ENCODE peak calls at places on chromosome 3, in nine cellular contexts. A, B, V, H, Y, M, E, R and O are unnamed samples.

GRCh38 chr3:154886437-154886836 is 193.7 kb upstream of the MME start:
- DNase-seq in A (peak), B (no peak), V (peak), H (no peak), Y (no peak), M (peak), E (no peak), R (peak), O (peak)

GRCh38 chr3:66036586-66037061 is 2.1 kb downstream of the MAGI1 start:
- DNase-seq in A (no peak), B (no peak), V (peak), H (no peak), Y (no peak), M (no peak), E (no peak), R (no peak), O (no peak)

GRCh38 chr3:147838650-147839049 is 429.5 kb downstream of the ZIC1 start:
- DNase-seq in A (no peak), B (no peak), V (peak), H (no peak), Y (no peak), M (peak), E (no peak), R (no peak), O (no peak)

GRCh38 chr3:188546835-188547670 is 393.1 kb downstream of the LPP start:
- DNase-seq in A (peak), B (no peak), V (peak), H (no peak), Y (no peak), M (peak), E (no peak), R (no peak), O (no peak)

GRCh38 chr3:138140940-138141339 is 8.8 kb upstream of the A4GNT start:
- DNase-seq in A (no peak), B (no peak), V (no peak), H (no peak), Y (no peak), M (no peak), E (no peak), R (no peak), O (no peak)

GRCh38 chr3:99958177-99958912 is 140.7 kb downstream of the CMSS1 start:
- DNase-seq in A (no peak), B (no peak), V (no peak), H (no peak), Y (no peak), M (no peak), E (no peak), R (no peak), O (no peak)

GRCh38 chr3:16316396-16316795 is 51.4 kb downstream of the OXNAD1 start:
- DNase-seq in A (no peak), B (no peak), V (no peak), H (no peak), Y (no peak), M (no peak), E (no peak), R (no peak), O (no peak)

GRCh38 chr3:78900426-78900825 is 867.4 kb downstream of the ROBO1 start:
- DNase-seq in A (no peak), B (no peak), V (peak), H (no peak), Y (no peak), M (peak), E (no peak), R (no peak), O (no peak)

GRCh38 chr3:185081516-185081915 is 71.3 kb downstream of the C3orf70 start:
- DNase-seq in A (no peak), B (no peak), V (no peak), H (no peak), Y (no peak), M (no peak), E (no peak), R (no peak), O (no peak)

GRCh38 chr3:113714702-113715101 is 18.3 kb upstream of the USF3 start:
- DNase-seq in A (no peak), B (no peak), V (no peak), H (no peak), Y (no peak), M (no peak), E (no peak), R (no peak), O (no peak)

GRCh38 chr3:143840636-143841035 is 7.6 kb downstream of the SLC9A9 start:
- DNase-seq in A (no peak), B (no peak), V (no peak), H (no peak), Y (no peak), M (no peak), E (no peak), R (no peak), O (no peak)

GRCh38 chr3:44883999-44884431 is 9.6 kb downstream of the TGM4 start:
- DNase-seq in A (peak), B (no peak), V (peak), H (no peak), Y (no peak), M (peak), E (no peak), R (peak), O (peak)

GRCh38 chr3:62951037-62951613 is 75.9 kb upstream of the CADPS start:
- DNase-seq in A (no peak), B (no peak), V (no peak), H (no peak), Y (no peak), M (no peak), E (no peak), R (no peak), O (no peak)

GRCh38 chr3:168049366-168049974 is 46.3 kb downstream of the GOLIM4 start:
- DNase-seq in A (peak), B (no peak), V (peak), H (no peak), Y (no peak), M (no peak), E (no peak), R (peak), O (peak)

GRCh38 chr3:68878322-68878721 is 54.0 kb downstream of the TAFA4 start:
- DNase-seq in A (peak), B (no peak), V (peak), H (no peak), Y (no peak), M (peak), E (no peak), R (peak), O (peak)

GRCh38 chr3:5227812-5228211 is 40.3 kb downstream of the EDEM1 start:
- DNase-seq in A (no peak), B (no peak), V (no peak), H (no peak), Y (no peak), M (no peak), E (no peak), R (no peak), O (no peak)

GRCh38 chr3:181808053-181808452 is 96.3 kb downstream of the SOX2 start:
- DNase-seq in A (no peak), B (no peak), V (no peak), H (no peak), Y (no peak), M (no peak), E (no peak), R (no peak), O (no peak)

GRCh38 chr3:51384145-51384729 is 854 bp upstream of the MANF start:
- DNase-seq in A (no peak), B (no peak), V (peak), H (no peak), Y (peak), M (peak), E (no peak), R (no peak), O (no peak)

GRCh38 chr3:126005951-126006350 is 37.0 kb downstream of the ROPN1B start:
- DNase-seq in A (peak), B (no peak), V (peak), H (no peak), Y (no peak), M (peak), E (no peak), R (no peak), O (no peak)

GRCh38 chr3:24128195-24129005 is 183.3 kb downstream of the NR1D2 start:
- DNase-seq in A (peak), B (no peak), V (peak), H (no peak), Y (no peak), M (peak), E (no peak), R (peak), O (peak)

GRCh38 chr3:130894873-130895330 is 1.0 kb downstream of the ATP2C1 start:
- DNase-seq in A (peak), B (no peak), V (peak), H (no peak), Y (no peak), M (no peak), E (no peak), R (no peak), O (no peak)

GRCh38 chr3:59418836-59419235 is 369.0 kb upstream of the CFAP20DC start:
- DNase-seq in A (peak), B (no peak), V (no peak), H (no peak), Y (no peak), M (no peak), E (no peak), R (no peak), O (no peak)

GRCh38 chr3:155026999-155027591 is 53.0 kb upstream of the MME start:
- DNase-seq in A (peak), B (no peak), V (no peak), H (no peak), Y (no peak), M (peak), E (no peak), R (peak), O (no peak)

GRCh38 chr3:141228385-141228784 is 3.2 kb upstream of the PXYLP1 start:
- DNase-seq in A (no peak), B (no peak), V (no peak), H (no peak), Y (no peak), M (no peak), E (no peak), R (no peak), O (no peak)

GRCh38 chr3:144229237-144229830 is 257.7 kb downstream of the DIPK2A start:
- DNase-seq in A (no peak), B (no peak), V (peak), H (no peak), Y (no peak), M (peak), E (no peak), R (no peak), O (no peak)

GRCh38 chr3:15983232-15983631 is 185.5 kb upstream of the ANKRD28 start:
- DNase-seq in A (peak), B (no peak), V (peak), H (no peak), Y (no peak), M (peak), E (no peak), R (no peak), O (peak)

GRCh38 chr3:30607032-30607833 is 832 bp downstream of the TGFBR2 start:
- DNase-seq in A (peak), B (peak), V (peak), H (peak), Y (peak), M (peak), E (peak), R (no peak), O (no peak)

GRCh38 chr3:194300392-194300758 is 50.8 kb downstream of the CPN2 start:
- DNase-seq in A (peak), B (no peak), V (no peak), H (no peak), Y (no peak), M (no peak), E (peak), R (peak), O (no peak)

GRCh38 chr3:195823286-195823685 is 11.6 kb upstream of the MUC4 start:
- DNase-seq in A (no peak), B (no peak), V (no peak), H (no peak), Y (no peak), M (no peak), E (no peak), R (no peak), O (peak)

GRCh38 chr3:152267831-152268500 is 763 bp upstream of the MBNL1 start:
- DNase-seq in A (no peak), B (no peak), V (peak), H (no peak), Y (no peak), M (peak), E (no peak), R (no peak), O (no peak)

GRCh38 chr3:144052275-144052674 is 80.7 kb downstream of the DIPK2A start:
- DNase-seq in A (peak), B (no peak), V (peak), H (no peak), Y (no peak), M (no peak), E (no peak), R (no peak), O (no peak)

GRCh38 chr3:81378552-81379288 is 382.7 kb downstream of the GBE1 start:
- DNase-seq in A (no peak), B (no peak), V (no peak), H (no peak), Y (no peak), M (no peak), E (no peak), R (no peak), O (no peak)